ENCODE peak calls at places on chromosomes 4 and X, in four cellular contexts. One of them, this sample, is unnamed.
A peak's percentile ranks its signal among the peaks of the same experiment; 100 is the strongest.

GRCh38 chr4:8410641-8411271 is 29.8 kb downstream of the ACOX3 start:
- DNase-seq in progenitor cell of endocrine pancreas: peak; percentile 19
- DNase-seq in fibroblast of the aortic adventitia: peak; percentile 52
- DNase-seq in activated T-cell treated with anti-CD3 and anti-CD28 coated beads, Interleukin-2, amount 50 U/mL, for 1 hour: no peak
- DNase-seq in this sample: peak; percentile 47

GRCh38 chr4:90753068-90753467 is 625.9 kb downstream of the CCSER1 start:
- DNase-seq in fibroblast of the aortic adventitia: no peak
- DNase-seq in activated T-cell treated with anti-CD3 and anti-CD28 coated beads, Interleukin-2, amount 50 U/mL, for 1 hour: no peak
- DNase-seq in progenitor cell of endocrine pancreas: no peak
- DNase-seq in this sample: no peak

GRCh38 chr4:129437347-129437746 is 341.4 kb downstream of the C4orf33 start:
- DNase-seq in activated T-cell treated with anti-CD3 and anti-CD28 coated beads, Interleukin-2, amount 50 U/mL, for 1 hour: no peak
- DNase-seq in progenitor cell of endocrine pancreas: no peak
- DNase-seq in fibroblast of the aortic adventitia: no peak
- DNase-seq in this sample: no peak

GRCh38 chr4:77432702-77433101 is 172.9 kb upstream of the CXCL13 start:
- DNase-seq in activated T-cell treated with anti-CD3 and anti-CD28 coated beads, Interleukin-2, amount 50 U/mL, for 1 hour: no peak
- DNase-seq in progenitor cell of endocrine pancreas: no peak
- DNase-seq in fibroblast of the aortic adventitia: no peak
- DNase-seq in this sample: no peak

GRCh38 chr4:140359571-140360427 is 13.6 kb upstream of the SCOC start:
- DNase-seq in fibroblast of the aortic adventitia: peak; percentile 87
- DNase-seq in progenitor cell of endocrine pancreas: peak; percentile 70
- DNase-seq in activated T-cell treated with anti-CD3 and anti-CD28 coated beads, Interleukin-2, amount 50 U/mL, for 1 hour: peak; percentile 67
- DNase-seq in this sample: peak; percentile 83

GRCh38 chrX:112769034-112769433 is 71.6 kb downstream of the AMOT start:
- DNase-seq in progenitor cell of endocrine pancreas: no peak
- DNase-seq in activated T-cell treated with anti-CD3 and anti-CD28 coated beads, Interleukin-2, amount 50 U/mL, for 1 hour: no peak
- DNase-seq in fibroblast of the aortic adventitia: no peak
- DNase-seq in this sample: peak; percentile 2

GRCh38 chr4:53816561-53816960 is 225.3 kb upstream of the LNX1 start:
- DNase-seq in activated T-cell treated with anti-CD3 and anti-CD28 coated beads, Interleukin-2, amount 50 U/mL, for 1 hour: no peak
- DNase-seq in fibroblast of the aortic adventitia: no peak
- DNase-seq in progenitor cell of endocrine pancreas: no peak
- DNase-seq in this sample: no peak

GRCh38 chr4:126405369-126405982 is 1090.7 kb downstream of the FAT4 start:
- DNase-seq in fibroblast of the aortic adventitia: peak; percentile 47
- DNase-seq in progenitor cell of endocrine pancreas: no peak
- DNase-seq in activated T-cell treated with anti-CD3 and anti-CD28 coated beads, Interleukin-2, amount 50 U/mL, for 1 hour: no peak
- DNase-seq in this sample: peak; percentile 47

GRCh38 chr4:5370286-5370685 is 319.0 kb downstream of the STK32B start:
- DNase-seq in progenitor cell of endocrine pancreas: no peak
- DNase-seq in fibroblast of the aortic adventitia: no peak
- DNase-seq in activated T-cell treated with anti-CD3 and anti-CD28 coated beads, Interleukin-2, amount 50 U/mL, for 1 hour: no peak
- DNase-seq in this sample: peak; percentile 27

GRCh38 chr4:122591196-122591595 is 29.7 kb downstream of the IL21 start:
- DNase-seq in activated T-cell treated with anti-CD3 and anti-CD28 coated beads, Interleukin-2, amount 50 U/mL, for 1 hour: no peak
- DNase-seq in progenitor cell of endocrine pancreas: no peak
- DNase-seq in fibroblast of the aortic adventitia: peak; percentile 48
- DNase-seq in this sample: no peak

GRCh38 chrX:41913476-41913875 is 9.9 kb downstream of the CASK start:
- DNase-seq in activated T-cell treated with anti-CD3 and anti-CD28 coated beads, Interleukin-2, amount 50 U/mL, for 1 hour: no peak
- DNase-seq in fibroblast of the aortic adventitia: no peak
- DNase-seq in progenitor cell of endocrine pancreas: no peak
- DNase-seq in this sample: no peak

GRCh38 chrX:124960454-124960853 is 359.2 kb upstream of the TEX13C start:
- DNase-seq in fibroblast of the aortic adventitia: no peak
- DNase-seq in progenitor cell of endocrine pancreas: no peak
- DNase-seq in activated T-cell treated with anti-CD3 and anti-CD28 coated beads, Interleukin-2, amount 50 U/mL, for 1 hour: no peak
- DNase-seq in this sample: no peak

GRCh38 chrX:47621851-47622250 is 2.2 kb upstream of the SYN1 start:
- DNase-seq in activated T-cell treated with anti-CD3 and anti-CD28 coated beads, Interleukin-2, amount 50 U/mL, for 1 hour: no peak
- DNase-seq in progenitor cell of endocrine pancreas: no peak
- DNase-seq in fibroblast of the aortic adventitia: no peak
- DNase-seq in this sample: no peak

GRCh38 chr4:7823416-7823824 is 116.2 kb downstream of the AFAP1 start:
- DNase-seq in activated T-cell treated with anti-CD3 and anti-CD28 coated beads, Interleukin-2, amount 50 U/mL, for 1 hour: no peak
- DNase-seq in progenitor cell of endocrine pancreas: no peak
- DNase-seq in fibroblast of the aortic adventitia: peak; percentile 86
- DNase-seq in this sample: peak; percentile 68

GRCh38 chrX:53227224-53227765 is 2.3 kb upstream of the KDM5C start:
- DNase-seq in activated T-cell treated with anti-CD3 and anti-CD28 coated beads, Interleukin-2, amount 50 U/mL, for 1 hour: no peak
- DNase-seq in fibroblast of the aortic adventitia: no peak
- DNase-seq in progenitor cell of endocrine pancreas: no peak
- DNase-seq in this sample: no peak

GRCh38 chrX:134551365-134552095 is 91.6 kb downstream of the HPRT1 start:
- DNase-seq in activated T-cell treated with anti-CD3 and anti-CD28 coated beads, Interleukin-2, amount 50 U/mL, for 1 hour: no peak
- DNase-seq in progenitor cell of endocrine pancreas: no peak
- DNase-seq in fibroblast of the aortic adventitia: peak; percentile 64
- DNase-seq in this sample: peak; percentile 72

GRCh38 chr4:183747931-183748664 is 89.0 kb downstream of the TRAPPC11 start:
- DNase-seq in activated T-cell treated with anti-CD3 and anti-CD28 coated beads, Interleukin-2, amount 50 U/mL, for 1 hour: no peak
- DNase-seq in progenitor cell of endocrine pancreas: no peak
- DNase-seq in fibroblast of the aortic adventitia: peak; percentile 22
- DNase-seq in this sample: no peak

GRCh38 chr4:6362243-6362885 is 92.7 kb downstream of the WFS1 start:
- DNase-seq in fibroblast of the aortic adventitia: no peak
- DNase-seq in progenitor cell of endocrine pancreas: no peak
- DNase-seq in activated T-cell treated with anti-CD3 and anti-CD28 coated beads, Interleukin-2, amount 50 U/mL, for 1 hour: no peak
- DNase-seq in this sample: no peak

GRCh38 chr4:138320030-138320429 is 77.9 kb upstream of the SLC7A11 start:
- DNase-seq in activated T-cell treated with anti-CD3 and anti-CD28 coated beads, Interleukin-2, amount 50 U/mL, for 1 hour: no peak
- DNase-seq in fibroblast of the aortic adventitia: no peak
- DNase-seq in progenitor cell of endocrine pancreas: no peak
- DNase-seq in this sample: no peak

GRCh38 chr4:188106454-188106853 is 2.9 kb downstream of the TRIML2 start:
- DNase-seq in activated T-cell treated with anti-CD3 and anti-CD28 coated beads, Interleukin-2, amount 50 U/mL, for 1 hour: no peak
- DNase-seq in progenitor cell of endocrine pancreas: no peak
- DNase-seq in fibroblast of the aortic adventitia: no peak
- DNase-seq in this sample: no peak

GRCh38 chr4:26061248-26061986 is 147.4 kb downstream of the SMIM20 start:
- DNase-seq in fibroblast of the aortic adventitia: peak; percentile 37
- DNase-seq in activated T-cell treated with anti-CD3 and anti-CD28 coated beads, Interleukin-2, amount 50 U/mL, for 1 hour: no peak
- DNase-seq in progenitor cell of endocrine pancreas: no peak
- DNase-seq in this sample: peak; percentile 67

GRCh38 chr4:187666634-187667033 is 328.9 kb upstream of the ZFP42 start:
- DNase-seq in fibroblast of the aortic adventitia: no peak
- DNase-seq in progenitor cell of endocrine pancreas: no peak
- DNase-seq in activated T-cell treated with anti-CD3 and anti-CD28 coated beads, Interleukin-2, amount 50 U/mL, for 1 hour: no peak
- DNase-seq in this sample: peak; percentile 33

GRCh38 chr4:19748470-19748869 is 503.2 kb upstream of the SLIT2 start:
- DNase-seq in fibroblast of the aortic adventitia: peak; percentile 98
- DNase-seq in activated T-cell treated with anti-CD3 and anti-CD28 coated beads, Interleukin-2, amount 50 U/mL, for 1 hour: no peak
- DNase-seq in progenitor cell of endocrine pancreas: no peak
- DNase-seq in this sample: peak; percentile 91

GRCh38 chr4:95889662-95890061 is 49.8 kb downstream of the PDHA2 start:
- DNase-seq in activated T-cell treated with anti-CD3 and anti-CD28 coated beads, Interleukin-2, amount 50 U/mL, for 1 hour: no peak
- DNase-seq in fibroblast of the aortic adventitia: no peak
- DNase-seq in progenitor cell of endocrine pancreas: no peak
- DNase-seq in this sample: no peak

GRCh38 chr4:11338990-11339782 is 89.5 kb downstream of the HS3ST1 start:
- DNase-seq in progenitor cell of endocrine pancreas: no peak
- DNase-seq in activated T-cell treated with anti-CD3 and anti-CD28 coated beads, Interleukin-2, amount 50 U/mL, for 1 hour: no peak
- DNase-seq in fibroblast of the aortic adventitia: no peak
- DNase-seq in this sample: no peak

GRCh38 chr4:56147371-56147770 is 198.6 kb downstream of the CEP135 start:
- DNase-seq in activated T-cell treated with anti-CD3 and anti-CD28 coated beads, Interleukin-2, amount 50 U/mL, for 1 hour: no peak
- DNase-seq in progenitor cell of endocrine pancreas: no peak
- DNase-seq in fibroblast of the aortic adventitia: peak; percentile 62
- DNase-seq in this sample: peak; percentile 54

GRCh38 chrX:33605997-33606396 is 394.6 kb upstream of the DMD start:
- DNase-seq in activated T-cell treated with anti-CD3 and anti-CD28 coated beads, Interleukin-2, amount 50 U/mL, for 1 hour: no peak
- DNase-seq in fibroblast of the aortic adventitia: no peak
- DNase-seq in progenitor cell of endocrine pancreas: no peak
- DNase-seq in this sample: no peak

GRCh38 chrX:30141966-30142365 is 73.4 kb upstream of the MAGEB2 start:
- DNase-seq in activated T-cell treated with anti-CD3 and anti-CD28 coated beads, Interleukin-2, amount 50 U/mL, for 1 hour: no peak
- DNase-seq in fibroblast of the aortic adventitia: peak; percentile 28
- DNase-seq in progenitor cell of endocrine pancreas: no peak
- DNase-seq in this sample: peak; percentile 50

GRCh38 chr4:165947019-165947418 is 74.0 kb downstream of the TLL1 start:
- DNase-seq in progenitor cell of endocrine pancreas: no peak
- DNase-seq in fibroblast of the aortic adventitia: no peak
- DNase-seq in activated T-cell treated with anti-CD3 and anti-CD28 coated beads, Interleukin-2, amount 50 U/mL, for 1 hour: no peak
- DNase-seq in this sample: no peak

GRCh38 chr4:118154643-118155042 is 120.4 kb downstream of the NDST3 start:
- DNase-seq in progenitor cell of endocrine pancreas: no peak
- DNase-seq in activated T-cell treated with anti-CD3 and anti-CD28 coated beads, Interleukin-2, amount 50 U/mL, for 1 hour: no peak
- DNase-seq in fibroblast of the aortic adventitia: no peak
- DNase-seq in this sample: peak; percentile 71

GRCh38 chr4:168699224-168699878 is 202.5 kb downstream of the PALLD start:
- DNase-seq in activated T-cell treated with anti-CD3 and anti-CD28 coated beads, Interleukin-2, amount 50 U/mL, for 1 hour: no peak
- DNase-seq in progenitor cell of endocrine pancreas: no peak
- DNase-seq in fibroblast of the aortic adventitia: no peak
- DNase-seq in this sample: no peak